ENCODE peak calls at places on chromosomes 12 and 14, in seven cellular contexts. W is stimulated activated naive CD4-positive, alpha-beta T cell; R is transverse colon; H is cardiac muscle cell; B is DND-41; Q is spleen; U is foreskin fibroblast. S is an unnamed sample.

GRCh38 chr12:76588881-76589565 is 29.5 kb upstream of the OSBPL8 start:
- DNase-seq in U (peak), B (no peak), H (no peak), R (no peak), W (no peak), Q (no peak), S (no peak)

GRCh38 chr12:43336962-43337555 is 214.9 kb downstream of the ADAMTS20 start:
- DNase-seq in R (no peak), B (no peak), W (no peak), H (peak), U (peak), Q (no peak), S (no peak)

GRCh38 chr14:83196235-83196634 is 1662.6 kb upstream of the SEL1L start:
- DNase-seq in R (no peak), H (no peak), B (no peak), W (no peak), U (no peak), Q (no peak), S (no peak)

GRCh38 chr12:64814432-64814831 is 10.0 kb upstream of the TBC1D30 start:
- DNase-seq in U (no peak), Q (no peak), W (no peak), H (no peak), B (no peak), R (no peak), S (no peak)

GRCh38 chr14:69501362-69501964 is 16.9 kb downstream of the PLEKHD1 start:
- DNase-seq in W (no peak), Q (peak), B (no peak), H (no peak), U (no peak), R (no peak), S (no peak)

GRCh38 chr12:47775100-47775911 is 2.3 kb downstream of the SLC48A1 start:
- DNase-seq in R (no peak), U (no peak), W (no peak), Q (peak), H (no peak), B (peak), S (no peak)

GRCh38 chr12:43501705-43502104 is 50.3 kb downstream of the ADAMTS20 start:
- DNase-seq in R (no peak), Q (no peak), U (peak), H (peak), W (no peak), B (no peak), S (no peak)

GRCh38 chr12:49244161-49244560 is 20.7 kb upstream of the TUBA1C start:
- DNase-seq in U (no peak), R (no peak), H (no peak), B (no peak), Q (no peak), W (no peak), S (no peak)

GRCh38 chr12:22408605-22409004 is 74.1 kb upstream of the ST8SIA1 start:
- DNase-seq in B (no peak), H (no peak), W (no peak), U (no peak), Q (no peak), R (no peak), S (no peak)

GRCh38 chr14:104512061-104512460 is 67.5 kb upstream of the C14orf180 start:
- DNase-seq in H (no peak), W (no peak), R (no peak), B (no peak), U (no peak), Q (no peak), S (no peak)

GRCh38 chr12:49998453-49998852 is 25.7 kb downstream of the AQP6 start:
- DNase-seq in H (no peak), W (no peak), R (no peak), B (no peak), Q (no peak), U (no peak), S (no peak)

GRCh38 chr14:75499084-75499875 is 23.0 kb upstream of the BATF start:
- DNase-seq in Q (no peak), B (no peak), H (no peak), R (no peak), W (no peak), U (no peak), S (no peak)

GRCh38 chr14:23364164-23364571 is 804 bp downstream of the EFS start:
- DNase-seq in Q (peak), B (no peak), W (no peak), R (no peak), U (no peak), H (no peak), S (no peak)

GRCh38 chr12:48004039-48004940 is at the start of gene COL2A1:
- DNase-seq in U (no peak), W (peak), H (peak), Q (no peak), B (no peak), R (no peak), S (no peak)

GRCh38 chr12:114682920-114683708 is 861 bp downstream of the TBX3 start:
- DNase-seq in B (no peak), Q (no peak), R (peak), H (peak), W (no peak), U (no peak), S (no peak)

GRCh38 chr12:89453579-89453978 is 71.0 kb downstream of the GALNT4 start:
- DNase-seq in U (no peak), H (no peak), W (no peak), B (no peak), R (no peak), Q (no peak), S (no peak)

GRCh38 chr14:21525571-21525970 is 575 bp downstream of the SALL2 start:
- DNase-seq in H (peak), W (no peak), U (no peak), B (peak), Q (no peak), R (no peak), S (no peak)

GRCh38 chr12:54723653-54724256 is 75.6 kb upstream of the DCD start:
- DNase-seq in U (no peak), Q (no peak), B (peak), R (no peak), W (peak), H (peak), S (peak)

GRCh38 chr14:50425816-50426215 is 29.1 kb upstream of the CDKL1 start:
- DNase-seq in U (no peak), B (no peak), H (no peak), R (no peak), W (no peak), Q (no peak), S (no peak)

GRCh38 chr14:39219075-39219499 is 14.6 kb upstream of the MIA2 start:
- DNase-seq in W (no peak), Q (no peak), B (no peak), H (no peak), U (peak), R (no peak), S (no peak)

GRCh38 chr14:50001999-50002925 is 109.4 kb downstream of the ARF6 start:
- DNase-seq in H (no peak), W (peak), U (no peak), B (peak), Q (peak), R (peak), S (peak)

GRCh38 chr12:28316067-28316466 is 125.8 kb downstream of the CCDC91 start:
- DNase-seq in W (no peak), H (no peak), Q (no peak), U (no peak), B (no peak), R (no peak), S (no peak)

GRCh38 chr12:85058339-85058738 is 22.2 kb downstream of the LRRIQ1 start:
- DNase-seq in B (no peak), U (no peak), W (no peak), Q (no peak), R (no peak), H (no peak), S (no peak)

GRCh38 chr12:49093746-49094103 is 876 bp downstream of the DHH start:
- DNase-seq in R (no peak), W (no peak), H (peak), B (no peak), Q (peak), U (no peak), S (no peak)

GRCh38 chr14:65639216-65639615 is 226.7 kb downstream of the FUT8 start:
- DNase-seq in Q (no peak), R (no peak), U (no peak), W (no peak), H (no peak), B (no peak), S (no peak)

GRCh38 chr14:104283197-104284106 is 145.1 kb downstream of the KIF26A start:
- DNase-seq in R (peak), W (no peak), H (no peak), B (no peak), Q (peak), U (no peak), S (no peak)

GRCh38 chr14:68104518-68104917 is 284.9 kb downstream of the RAD51B start:
- DNase-seq in H (peak), B (no peak), R (no peak), Q (no peak), U (peak), W (no peak), S (no peak)

GRCh38 chr12:53452159-53453077 is 516 bp downstream of the PCBP2 start:
- DNase-seq in U (peak), H (peak), R (peak), B (peak), W (peak), Q (peak), S (peak)

GRCh38 chr12:6960291-6961277 is 9.4 kb downstream of the PTPN6 start:
- DNase-seq in U (no peak), R (peak), B (no peak), H (no peak), W (peak), Q (peak), S (no peak)

GRCh38 chr14:47626151-47627035 is 49.0 kb downstream of the MDGA2 start:
- DNase-seq in H (no peak), B (no peak), R (no peak), Q (no peak), U (no peak), W (no peak), S (no peak)

GRCh38 chr12:131487379-131488129 is 223.3 kb upstream of the SFSWAP start:
- DNase-seq in Q (no peak), B (no peak), H (no peak), W (no peak), R (no peak), U (no peak), S (no peak)

GRCh38 chr12:84874125-84874824 is 38.3 kb downstream of the SLC6A15 start:
- DNase-seq in B (no peak), R (no peak), W (peak), U (peak), H (peak), Q (no peak), S (no peak)

GRCh38 chr12:50979369-50980052 is 27.2 kb downstream of the HIGD1C start:
- DNase-seq in H (no peak), R (no peak), U (no peak), W (no peak), Q (no peak), B (no peak), S (no peak)

S was measured in T-cell.